ENCODE peak calls at places on chromosomes 13 and 19, in seven cellular contexts. M, B, I, Y, N, C and W are unnamed samples. For H3K4me1, the result is how much of the 10 kb centered on the place peaks cover.

GRCh38 chr13:35472308-35473008 is 4.0 kb downstream of the MAB21L1 start:
- DNase-seq in M (no peak), B (no peak), I (no peak), Y (no peak), N (no peak), C (no peak), W (peak)

GRCh38 chr13:106986033-106986484 is 418.1 kb upstream of the ARGLU1 start:
- DNase-seq in M (no peak), B (peak), I (no peak), Y (no peak), N (peak), C (no peak), W (no peak)

GRCh38 chr13:108609353-108609752 is 20.1 kb upstream of the MYO16 start:
- DNase-seq in M (no peak), B (peak), I (no peak), Y (no peak), N (no peak), C (peak), W (no peak)

GRCh38 chr13:20125129-20125782 is 35.6 kb downstream of the GJA3 start:
- DNase-seq in M (no peak), B (peak), I (peak), Y (no peak), N (no peak), C (no peak), W (no peak)

GRCh38 chr13:45194081-45194939 is 6.5 kb downstream of the KCTD4 start:
- DNase-seq in M (no peak), B (peak), I (no peak), Y (no peak), N (peak), C (peak), W (no peak)

GRCh38 chr19:756232-756631 is 5.3 kb downstream of the MISP start:
- DNase-seq in M (no peak), B (peak), I (no peak), Y (no peak), N (no peak), C (peak), W (no peak)

GRCh38 chr13:75137911-75138571 is 343.9 kb downstream of the TBC1D4 start:
- DNase-seq in M (no peak), B (no peak), I (no peak), Y (no peak), N (no peak), C (no peak), W (no peak)

GRCh38 chr13:112182831-112183543 is 116.0 kb downstream of the SOX1 start:
- DNase-seq in M (no peak), B (no peak), I (no peak), Y (no peak), N (no peak), C (no peak), W (no peak)

GRCh38 chr19:38667552-38668205 is 20.2 kb downstream of the ACTN4 start:
- DNase-seq in M (no peak), B (peak), I (no peak), Y (no peak), N (no peak), C (no peak), W (peak)

GRCh38 chr19:19420570-19421301 is 15.3 kb downstream of the GATAD2A start:
- DNase-seq in M (no peak), B (no peak), I (no peak), Y (no peak), N (no peak), C (no peak), W (no peak)

GRCh38 chr19:51980116-51980736 is 6.4 kb downstream of the ZNF350 start:
- DNase-seq in M (no peak), B (no peak), I (no peak), Y (no peak), N (no peak), C (no peak), W (no peak)

GRCh38 chr19:10568826-10569651 is at the start of gene CDKN2D:
- DNase-seq in M (peak), B (peak), I (peak), Y (peak), N (peak), C (peak), W (peak)
- H3K4me3 ChIP-seq in M (peak), B (peak), I (peak), Y (peak), N (peak), C (peak), W (peak)

DNA sequence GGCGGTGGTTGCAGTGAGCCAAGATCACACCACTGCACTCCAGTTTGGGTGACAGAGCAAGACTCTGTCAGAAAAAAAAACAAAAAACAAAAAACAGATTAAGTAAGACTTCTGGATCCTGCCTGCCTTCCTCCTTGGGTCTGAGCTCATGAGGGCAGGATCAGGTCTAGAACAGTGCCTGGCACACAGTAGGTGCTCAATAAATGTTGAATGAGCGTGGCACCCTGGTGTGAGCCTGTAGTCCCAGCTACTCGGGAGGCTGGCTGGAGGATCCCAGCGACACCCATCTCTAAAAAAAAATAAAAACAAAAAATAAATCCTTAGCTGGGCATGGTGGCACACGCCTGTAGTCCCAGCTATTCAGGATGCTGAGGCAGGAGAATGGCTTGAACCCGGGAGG is 2.8 kb upstream of the CDC37 start:
- DNase-seq in M (no peak), B (no peak), I (no peak), Y (no peak), N (no peak), C (no peak), W (no peak)
- H3K4me1 ChIP-seq in M (under half), B (under half), I (under half), Y (under half), N (half or more), C (under half), W (under half)

GRCh38 chr13:43365042-43365344 is 341.6 kb downstream of the DNAJC15 start:
- DNase-seq in M (no peak), B (no peak), I (no peak), Y (no peak), N (no peak), C (no peak), W (no peak)

GRCh38 chr13:43364210-43365041 is 341.0 kb downstream of the DNAJC15 start:
- DNase-seq in M (no peak), B (peak), I (no peak), Y (no peak), N (no peak), C (no peak), W (peak)

GRCh38 chr13:43363156-43363918 is 340.0 kb downstream of the DNAJC15 start:
- DNase-seq in M (no peak), B (peak), I (no peak), Y (no peak), N (no peak), C (no peak), W (no peak)

GRCh38 chr13:43369319-43369718 is 345.9 kb downstream of the DNAJC15 start:
- DNase-seq in M (no peak), B (no peak), I (no peak), Y (no peak), N (no peak), C (no peak), W (no peak)

GRCh38 chr13:43368003-43368402 is 344.6 kb downstream of the DNAJC15 start:
- DNase-seq in M (no peak), B (peak), I (no peak), Y (no peak), N (no peak), C (no peak), W (no peak)
- H3K4me3 ChIP-seq in M (no peak), B (peak), I (no peak), Y (peak), N (peak), C (no peak), W (peak)

DNA sequence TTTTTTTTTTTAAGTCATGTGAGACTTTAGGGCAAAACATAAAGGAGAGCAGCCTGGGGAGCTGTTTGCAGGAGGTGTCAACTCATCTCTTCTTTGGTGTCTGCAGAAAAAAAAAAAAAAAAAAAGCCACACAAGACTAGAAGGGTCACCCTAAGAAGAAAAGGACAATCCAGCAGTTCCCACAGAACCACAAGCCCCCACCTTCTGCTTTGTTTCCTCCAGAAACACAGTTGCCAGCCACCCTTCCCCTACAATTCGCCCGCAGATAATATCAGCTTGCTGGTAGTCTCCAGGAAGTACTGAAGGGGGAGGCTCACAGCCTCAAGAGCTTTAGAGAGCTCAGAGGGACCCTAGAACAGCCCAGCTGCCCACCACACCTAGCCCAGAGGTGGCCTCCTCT is 22.3 kb upstream of the ZBTB7A start:
- DNase-seq in M (no peak), B (no peak), I (no peak), Y (no peak), N (no peak), C (no peak), W (no peak)
- H3K4me1 ChIP-seq in M (under half), B (under half), I (under half), Y (under half), N (under half), C (under half), W (under half)

GRCh38 chr19:58203814-58204475 is 21.1 kb downstream of the ZNF274 start:
- DNase-seq in M (no peak), B (no peak), I (no peak), Y (no peak), N (no peak), C (peak), W (no peak)
- H3K4me3 ChIP-seq in M (peak), B (no peak), I (no peak), Y (no peak), N (no peak), C (peak), W (no peak)

GRCh38 chr13:40125336-40125735 is 469.9 kb downstream of the COG6 start:
- DNase-seq in M (no peak), B (no peak), I (no peak), Y (no peak), N (no peak), C (no peak), W (no peak)
- H3K4me1 ChIP-seq in M (under half), B (under half), I (under half), Y (under half), N (under half), C (under half), W (under half)

GRCh38 chr19:35116085-35116801 is 620 bp downstream of the FXYD3 start:
- DNase-seq in M (no peak), B (no peak), I (no peak), Y (no peak), N (no peak), C (no peak), W (no peak)

GRCh38 chr19:35117017-35117570 is 1.5 kb downstream of the FXYD3 start:
- DNase-seq in M (no peak), B (no peak), I (no peak), Y (no peak), N (no peak), C (no peak), W (no peak)

GRCh38 chr19:35117791-35118190 is 2.2 kb downstream of the FXYD3 start:
- DNase-seq in M (no peak), B (no peak), I (no peak), Y (no peak), N (no peak), C (no peak), W (no peak)

GRCh38 chr19:35114656-35115537 is 726 bp upstream of the FXYD3 start:
- DNase-seq in M (peak), B (peak), I (peak), Y (peak), N (peak), C (peak), W (peak)

GRCh38 chr19:35115538-35115951 is at the start of gene FXYD3:
- DNase-seq in M (no peak), B (no peak), I (no peak), Y (no peak), N (no peak), C (no peak), W (no peak)
- H3K4me3 ChIP-seq in M (no peak), B (peak), I (peak), Y (peak), N (peak), C (peak), W (peak)

DNA sequence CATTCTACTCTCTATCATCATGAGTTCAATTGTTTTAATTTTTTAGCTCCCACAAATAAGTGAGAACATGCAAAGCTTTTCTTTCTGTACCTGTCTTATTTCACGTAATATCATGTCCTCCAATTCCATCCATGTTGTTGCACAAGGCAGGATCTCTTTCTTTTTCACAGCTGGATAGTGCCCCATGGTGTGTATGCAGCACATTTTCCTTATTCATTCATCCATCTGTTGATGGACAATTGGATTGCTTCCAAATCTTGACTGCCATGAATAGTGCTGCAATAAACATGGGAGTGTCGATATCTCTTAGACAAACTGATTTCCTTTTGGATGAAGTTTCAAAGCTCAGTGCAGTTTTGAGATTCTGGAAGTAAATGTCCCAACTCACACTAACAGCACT is 326.9 kb downstream of the FGF9 start:
- DNase-seq in M (no peak), B (no peak), I (no peak), Y (no peak), N (no peak), C (no peak), W (no peak)
- H3K4me1 ChIP-seq in M (under half), B (under half), I (under half), Y (under half), N (under half), C (under half), W (under half)